ENCODE peak calls at places on chromosomes 6 and 20, in four cellular contexts. V, P, U and B are unnamed samples.

GRCh38 chr6:41200901-41201783 is at the start of gene TREML2:
- DNase-seq in V (no peak), P (no peak), U (no peak), B (peak)

GRCh38 chr6:111523484-111524166 is 40.6 kb upstream of the REV3L start:
- DNase-seq in V (no peak), P (no peak), U (no peak), B (no peak)

GRCh38 chr20:12914804-12915203 is 94.0 kb upstream of the SPTLC3 start:
- DNase-seq in V (no peak), P (no peak), U (no peak), B (no peak)

GRCh38 chr6:107538856-107539387 is 49.0 kb downstream of the SOBP start:
- DNase-seq in V (no peak), P (no peak), U (no peak), B (no peak)

GRCh38 chr6:14121936-14122344 is 4.4 kb downstream of the CD83 start:
- DNase-seq in V (no peak), P (no peak), U (no peak), B (no peak)

GRCh38 chr6:163992701-163993100 is 578.2 kb downstream of the QKI start:
- DNase-seq in V (no peak), P (no peak), U (no peak), B (no peak)

GRCh38 chr6:5484692-5485091 is 223.4 kb downstream of the FARS2 start:
- DNase-seq in V (no peak), P (no peak), U (no peak), B (no peak)

GRCh38 chr20:45911486-45912343 is at the start of gene PLTP:
- DNase-seq in V (peak), P (no peak), U (peak), B (no peak)

GRCh38 chr20:37729452-37729851 is 35.6 kb downstream of the CTNNBL1 start:
- DNase-seq in V (no peak), P (no peak), U (no peak), B (no peak)

GRCh38 chr6:133248241-133249001 is 7.3 kb downstream of the EYA4 start:
- DNase-seq in V (peak), P (no peak), U (peak), B (no peak)

GRCh38 chr6:43263314-43264178 is 20.3 kb downstream of the TTBK1 start:
- DNase-seq in V (peak), P (no peak), U (peak), B (peak)

GRCh38 chr6:18155864-18156396 is 708 bp downstream of the KDM1B start:
- DNase-seq in V (peak), P (peak), U (peak), B (peak)

GRCh38 chr6:116386581-116387299 is 16.0 kb downstream of the DSE start:
- DNase-seq in V (peak), P (no peak), U (peak), B (no peak)

GRCh38 chr6:52362443-52363221 is 681 bp downstream of the PAQR8 start:
- DNase-seq in V (peak), P (no peak), U (no peak), B (no peak)

GRCh38 chr6:19478992-19479391 is 358.2 kb upstream of the ID4 start:
- DNase-seq in V (peak), P (no peak), U (peak), B (no peak)

GRCh38 chr6:142011156-142011555 is 121.6 kb upstream of the GJE1 start:
- DNase-seq in V (peak), P (no peak), U (peak), B (no peak)

GRCh38 chr6:53682654-53683053 is 17.1 kb upstream of the KLHL31 start:
- DNase-seq in V (no peak), P (no peak), U (no peak), B (no peak)

DNA sequence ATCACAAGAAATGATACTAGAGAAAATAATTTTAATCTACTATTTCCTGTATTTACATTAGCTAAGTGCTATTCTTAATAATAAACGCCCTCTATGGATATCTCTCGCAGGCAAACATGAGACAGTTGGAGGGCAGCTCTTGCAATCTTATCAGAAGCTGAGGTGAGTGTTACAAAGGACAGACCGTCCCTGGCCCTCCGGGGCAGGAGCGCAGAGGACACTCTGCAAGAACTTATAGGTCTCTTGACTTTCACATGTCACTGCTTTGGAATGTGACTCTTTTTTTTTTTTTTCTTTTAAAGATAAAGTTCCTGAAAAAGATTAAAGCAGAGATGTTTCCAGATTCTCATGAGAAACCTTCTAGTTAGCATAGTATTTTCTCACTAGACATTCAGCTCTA is 57.3 kb downstream of the SYTL3 start:
- DNase-seq in V (peak), P (peak), U (peak), B (no peak)
- H3K9ac ChIP-seq in V (peak), P (peak), U (no peak), B (no peak)

GRCh38 chr20:3646067-3646440 is 17.1 kb downstream of the GFRA4 start:
- DNase-seq in V (peak), P (no peak), U (peak), B (no peak)

GRCh38 chr20:3646651-3647050 is 16.5 kb downstream of the GFRA4 start:
- DNase-seq in V (no peak), P (no peak), U (no peak), B (no peak)

GRCh38 chr20:3651204-3651970 is 11.8 kb downstream of the GFRA4 start:
- DNase-seq in V (no peak), P (no peak), U (no peak), B (peak)

GRCh38 chr20:3647418-3647817 is 15.8 kb downstream of the GFRA4 start:
- DNase-seq in V (no peak), P (no peak), U (no peak), B (no peak)

GRCh38 chr20:3648941-3649340 is 14.3 kb downstream of the GFRA4 start:
- DNase-seq in V (no peak), P (no peak), U (no peak), B (no peak)
- H3K4me2 ChIP-seq in V (no peak), P (no peak), U (no peak), B (no peak)

DNA sequence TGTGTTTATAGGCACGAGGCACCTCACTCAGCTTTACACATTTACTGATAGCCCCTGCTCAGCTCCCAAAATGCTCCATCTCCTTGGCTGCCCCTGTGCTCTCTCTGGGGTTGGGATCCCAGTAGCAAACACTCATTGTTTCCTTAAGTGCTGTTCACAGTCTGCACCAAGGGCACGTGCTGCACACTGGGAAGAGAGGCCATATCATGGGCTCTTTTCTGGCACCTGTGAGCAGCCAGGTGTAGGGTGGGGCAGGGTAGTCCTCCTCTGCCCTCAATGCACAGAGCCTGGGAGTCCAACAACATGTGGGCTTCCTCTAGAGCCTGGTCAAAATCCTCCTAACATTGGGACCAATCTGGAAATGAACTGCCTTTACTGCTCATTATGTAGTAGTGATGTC is 67.9 kb downstream of the BANF2 start:
- DNase-seq in V (no peak), P (no peak), U (no peak), B (no peak)
- H3K9ac ChIP-seq in V (no peak), P (no peak), U (no peak), B (no peak)

GRCh38 chr20:61684136-61684535 is 381.5 kb downstream of the TAF4 start:
- DNase-seq in V (no peak), P (no peak), U (no peak), B (no peak)

GRCh38 chr20:61686081-61686936 is 379.4 kb downstream of the TAF4 start:
- DNase-seq in V (no peak), P (no peak), U (no peak), B (no peak)

GRCh38 chr20:61683721-61684120 is 382.0 kb downstream of the TAF4 start:
- DNase-seq in V (no peak), P (peak), U (no peak), B (no peak)

GRCh38 chr20:61684583-61685235 is 381.0 kb downstream of the TAF4 start:
- DNase-seq in V (no peak), P (no peak), U (no peak), B (no peak)

GRCh38 chr20:61685462-61685861 is 380.2 kb downstream of the TAF4 start:
- DNase-seq in V (no peak), P (no peak), U (no peak), B (no peak)
- H3K4me2 ChIP-seq in V (no peak), P (no peak), U (no peak), B (no peak)

DNA sequence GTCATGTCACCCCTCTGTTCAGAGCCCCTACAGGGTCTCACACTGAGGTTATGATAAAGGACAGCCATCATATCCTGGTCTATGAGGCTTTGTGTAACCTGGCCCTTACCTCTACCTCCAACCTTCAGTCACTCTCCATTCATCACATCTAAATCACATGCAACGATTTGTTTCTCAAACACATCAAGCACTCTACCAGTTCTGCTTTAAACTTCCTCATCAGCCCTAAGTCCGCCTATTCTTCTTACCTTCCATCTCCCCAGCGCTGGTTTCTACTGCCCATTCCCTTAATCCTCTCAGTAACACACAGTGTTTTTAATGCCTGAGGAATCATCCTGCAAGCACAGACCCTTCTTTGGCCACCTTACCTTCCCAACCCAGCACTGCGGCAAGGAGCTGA is 17.9 kb upstream of the BACH2 start:
- DNase-seq in V (no peak), P (no peak), U (no peak), B (no peak)
- H3K9ac ChIP-seq in V (no peak), P (no peak), U (no peak), B (no peak)

DNA sequence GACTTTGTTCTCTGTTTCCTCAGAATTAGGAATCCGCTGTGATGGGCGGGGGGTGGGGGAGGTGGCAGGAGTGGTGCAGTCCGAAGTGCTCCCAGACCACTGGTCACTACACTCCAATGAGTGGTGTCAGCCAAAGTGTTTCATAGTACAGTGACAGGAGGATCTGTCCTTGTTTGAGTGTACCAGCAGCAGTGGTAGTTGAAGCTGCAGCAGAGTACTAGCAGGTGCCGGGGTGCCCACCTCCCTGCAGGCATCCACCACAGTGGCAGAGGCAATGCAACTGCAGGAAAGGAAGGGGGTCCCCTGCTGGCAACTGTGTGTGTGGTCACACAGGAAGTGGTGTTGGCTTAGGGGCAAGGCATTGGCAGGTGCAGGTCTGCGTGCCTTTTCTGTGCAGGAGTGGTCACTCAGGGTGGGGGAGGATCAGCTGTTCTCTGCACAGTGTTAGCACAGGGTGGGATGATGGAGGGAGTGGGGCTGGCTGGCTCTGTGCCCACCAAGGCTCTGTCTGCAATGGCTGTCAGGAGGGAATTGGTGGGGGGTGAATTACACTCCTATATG is 9.7 kb downstream of the HLA-DOB start:
- DNase-seq in V (no peak), P (no peak), U (no peak), B (no peak)
- H3K4me2 ChIP-seq in V (no peak), P (no peak), U (no peak), B (no peak)

GRCh38 chr6:35566794-35567193 is 54.1 kb upstream of the TULP1 start:
- DNase-seq in V (no peak), P (no peak), U (no peak), B (no peak)
- H3K9ac ChIP-seq in V (no peak), P (no peak), U (no peak), B (no peak)

GRCh38 chr6:3392059-3392458 is 64.8 kb downstream of the SLC22A23 start:
- DNase-seq in V (no peak), P (no peak), U (no peak), B (no peak)

GRCh38 chr6:3392930-3393575 is 63.8 kb downstream of the SLC22A23 start:
- DNase-seq in V (no peak), P (no peak), U (no peak), B (no peak)

GRCh38 chr6:3389390-3390167 is 67.3 kb downstream of the SLC22A23 start:
- DNase-seq in V (peak), P (no peak), U (peak), B (no peak)

GRCh38 chr6:3388786-3389185 is 68.1 kb downstream of the SLC22A23 start:
- DNase-seq in V (no peak), P (no peak), U (no peak), B (no peak)

DNA sequence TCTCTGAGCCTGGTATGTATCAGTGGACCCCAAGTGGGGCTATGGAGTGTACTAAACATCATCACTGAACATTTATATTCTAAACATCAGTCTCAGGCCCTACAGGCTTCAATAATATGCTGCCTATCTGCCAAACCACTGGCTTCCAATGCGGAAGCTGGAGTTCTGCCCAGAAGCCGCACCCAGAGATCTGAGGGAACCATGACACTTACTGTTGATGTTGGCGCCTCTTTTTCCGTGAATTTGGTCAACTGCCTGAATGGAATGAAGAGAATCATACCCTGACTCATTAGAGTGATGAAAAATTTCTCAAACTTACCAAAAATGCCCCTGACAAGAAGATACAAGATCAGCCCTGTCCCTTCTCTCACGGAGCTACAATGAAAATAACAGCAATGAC is 66.2 kb downstream of the SLC22A23 start:
- DNase-seq in V (peak), P (peak), U (peak), B (no peak)
- H3K4me2 ChIP-seq in V (peak), P (peak), U (no peak), B (no peak)

DNA sequence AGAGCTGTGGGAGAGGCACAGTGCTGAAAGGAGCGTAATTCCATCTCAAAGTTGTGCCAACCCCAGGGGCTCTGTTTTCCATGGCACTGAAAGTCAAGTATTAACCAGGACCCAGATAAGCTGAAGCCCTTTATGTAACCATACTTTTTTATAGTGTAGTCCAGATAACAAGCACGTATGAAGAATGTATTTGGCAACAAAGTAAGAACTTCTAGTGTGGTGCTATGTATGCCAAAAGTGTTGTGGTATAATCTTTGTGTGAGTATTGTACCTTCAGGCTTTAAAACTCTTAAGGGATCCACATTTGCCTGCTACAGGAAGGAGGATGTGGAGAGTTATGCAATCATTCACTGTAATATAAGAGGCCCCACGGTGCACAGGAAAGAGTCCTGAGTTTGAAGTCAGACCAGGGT is 129.4 kb downstream of the IBTK start:
- DNase-seq in V (peak), P (no peak), U (no peak), B (no peak)
- H3K9ac ChIP-seq in V (no peak), P (no peak), U (no peak), B (no peak)